ENCODE peak calls at places on chromosome 20, in seven cellular contexts. A is K562, X is GM12891, F is GM12878, G is HepG2, N is SK-N-SH, E is H1. K is an unnamed sample.

GRCh38 chr20:46638367-46639274 is 12.6 kb downstream of the SLC13A3 start:
- DNase-seq in A (no peak), X (no peak), F (no peak), G (peak; percentile 89), N (no peak), E (no peak), K (no peak)

GRCh38 chr20:34510575-34510974 is 5.6 kb upstream of the DYNLRB1 start:
- DNase-seq in A (no peak), X (no peak), F (no peak), G (no peak), N (no peak), E (no peak), K (no peak)

GRCh38 chr20:23215596-23215995 is 129.5 kb upstream of the CD93 start:
- DNase-seq in A (no peak), X (no peak), F (no peak), G (no peak), N (no peak), E (no peak), K (no peak)

GRCh38 chr20:32582659-32583580 is 2.2 kb downstream of the NOL4L start:
- DNase-seq in A (peak; percentile 77), X (no peak), F (no peak), G (no peak), N (peak; percentile 84), E (no peak), K (no peak)

GRCh38 chr20:9555781-9556180 is 41.4 kb downstream of the LAMP5 start:
- DNase-seq in A (no peak), X (no peak), F (no peak), G (no peak), N (no peak), E (no peak), K (no peak)

GRCh38 chr20:19977373-19977770 is 39.8 kb upstream of the NAA20 start:
- DNase-seq in A (no peak), X (no peak), F (no peak), G (no peak), N (no peak), E (no peak), K (no peak)

GRCh38 chr20:64050261-64051032 is 1.0 kb upstream of the SOX18 start:
- DNase-seq in A (peak; percentile 60), X (no peak), F (no peak), G (peak; percentile 79), N (no peak), E (no peak), K (no peak)

GRCh38 chr20:47126374-47126705 is 230.2 kb downstream of the ZMYND8 start:
- DNase-seq in A (no peak), X (no peak), F (no peak), G (no peak), N (no peak), E (no peak), K (no peak)

GRCh38 chr20:24781061-24781980 is 167.7 kb upstream of the CST7 start:
- DNase-seq in A (no peak), X (no peak), F (no peak), G (peak; percentile 39), N (peak; percentile 71), E (no peak), K (no peak)

GRCh38 chr20:24468401-24469115 is 871 bp upstream of the SYNDIG1 start:
- DNase-seq in A (no peak), X (no peak), F (no peak), G (no peak), N (no peak), E (no peak), K (no peak)

GRCh38 chr20:49484180-49485140 is 2.0 kb upstream of the KCNB1 start:
- DNase-seq in A (peak; percentile 70), X (peak; percentile 78), F (no peak), G (peak; percentile 68), N (peak; percentile 94), E (peak; percentile 57), K (peak; percentile 73)

GRCh38 chr20:31666258-31667042 is 28.7 kb downstream of the COX4I2 start:
- DNase-seq in A (peak; percentile 44), X (no peak), F (no peak), G (no peak), N (no peak), E (no peak), K (no peak)

GRCh38 chr20:9301129-9302072 is 213.0 kb upstream of the LAMP5 start:
- DNase-seq in A (no peak), X (no peak), F (no peak), G (peak; percentile 99), N (no peak), E (no peak), K (no peak)

GRCh38 chr20:21704408-21705385 is 767 bp upstream of the PAX1 start:
- DNase-seq in A (no peak), X (no peak), F (no peak), G (no peak), N (no peak), E (no peak), K (no peak)

GRCh38 chr20:51326241-51326819 is 216.2 kb downstream of the NFATC2 start:
- DNase-seq in A (peak; percentile 32), X (no peak), F (no peak), G (peak; percentile 61), N (peak; percentile 52), E (no peak), K (peak; percentile 47)

GRCh38 chr20:19661717-19662637 is 96.1 kb upstream of the RIN2 start:
- DNase-seq in A (peak; percentile 56), X (peak; percentile 39), F (no peak), G (peak; percentile 62), N (peak; percentile 65), E (peak; percentile 34), K (no peak)

GRCh38 chr20:49344975-49345374 is 67.1 kb upstream of the ZNFX1 start:
- DNase-seq in A (no peak), X (no peak), F (no peak), G (no peak), N (peak; percentile 39), E (no peak), K (no peak)

GRCh38 chr20:63740501-63741353 is 1.2 kb downstream of the SLC2A4RG start:
- DNase-seq in A (peak; percentile 65), X (no peak), F (no peak), G (peak; percentile 95), N (peak; percentile 95), E (no peak), K (no peak)

GRCh38 chr20:58043122-58043865 is 185.2 kb downstream of the ANKRD60 start:
- DNase-seq in A (no peak), X (no peak), F (no peak), G (no peak), N (no peak), E (no peak), K (no peak)

GRCh38 chr20:19406371-19406770 is 193.9 kb downstream of the SLC24A3 start:
- DNase-seq in A (no peak), X (no peak), F (no peak), G (no peak), N (no peak), E (no peak), K (no peak)

GRCh38 chr20:47704746-47705496 is 80.4 kb downstream of the SULF2 start:
- DNase-seq in A (no peak), X (no peak), F (no peak), G (no peak), N (no peak), E (no peak), K (no peak)

GRCh38 chr20:8912731-8913130 is 156.2 kb upstream of the PLCB4 start:
- DNase-seq in A (no peak), X (no peak), F (no peak), G (no peak), N (no peak), E (no peak), K (no peak)

GRCh38 chr20:14521436-14521835 is 184.0 kb upstream of the FLRT3 start:
- DNase-seq in A (no peak), X (no peak), F (no peak), G (no peak), N (no peak), E (no peak), K (no peak)

GRCh38 chr20:53785320-53785719 is 191.7 kb upstream of the ZNF217 start:
- DNase-seq in A (no peak), X (no peak), F (no peak), G (no peak), N (no peak), E (no peak), K (no peak)
- TF ChIP-seq TAF1 in A (no peak), X (no peak), F (no peak), G (no peak), N (no peak), E (no peak), K (no peak)

DNA sequence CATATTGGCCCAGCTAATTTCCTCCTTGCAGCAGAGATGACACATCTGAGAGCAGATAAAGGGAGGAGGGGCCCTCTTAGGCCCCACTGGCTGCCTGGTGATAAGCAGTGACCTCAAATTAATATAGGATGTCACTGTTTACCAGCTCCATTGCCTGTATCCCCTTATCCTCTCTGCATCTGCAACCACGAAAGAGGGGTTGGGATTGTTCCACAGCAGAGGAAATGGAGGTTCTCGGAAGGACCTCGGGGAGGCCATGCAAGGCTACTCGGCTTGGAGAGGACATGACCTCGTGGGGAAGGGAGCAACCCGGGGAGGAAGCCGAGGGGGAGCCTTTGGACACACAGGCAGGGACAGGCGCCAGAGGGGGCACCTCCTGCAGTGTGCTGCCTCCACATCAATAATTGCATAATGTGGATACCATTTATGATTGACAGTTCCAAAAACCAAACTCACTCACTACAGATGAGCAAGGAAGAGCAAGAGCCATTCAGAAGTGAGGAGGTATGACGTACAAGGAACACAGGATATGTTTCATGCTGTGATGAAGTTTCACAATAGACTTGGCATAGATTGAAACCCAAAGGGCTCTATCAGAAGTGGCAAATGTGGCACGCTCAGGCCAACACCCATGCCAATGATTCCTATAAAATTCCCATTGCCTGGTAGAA is 177.2 kb upstream of the RNF24 start:
- DNase-seq in A (peak; percentile 87), X (no peak), F (no peak), G (no peak), N (no peak), E (no peak), K (no peak)
- TF ChIP-seq POLR2AphosphoS5 in A (peak; percentile 76), X (no peak), F (no peak), G (no peak), N (no peak), E (no peak), K (no peak)

DNA sequence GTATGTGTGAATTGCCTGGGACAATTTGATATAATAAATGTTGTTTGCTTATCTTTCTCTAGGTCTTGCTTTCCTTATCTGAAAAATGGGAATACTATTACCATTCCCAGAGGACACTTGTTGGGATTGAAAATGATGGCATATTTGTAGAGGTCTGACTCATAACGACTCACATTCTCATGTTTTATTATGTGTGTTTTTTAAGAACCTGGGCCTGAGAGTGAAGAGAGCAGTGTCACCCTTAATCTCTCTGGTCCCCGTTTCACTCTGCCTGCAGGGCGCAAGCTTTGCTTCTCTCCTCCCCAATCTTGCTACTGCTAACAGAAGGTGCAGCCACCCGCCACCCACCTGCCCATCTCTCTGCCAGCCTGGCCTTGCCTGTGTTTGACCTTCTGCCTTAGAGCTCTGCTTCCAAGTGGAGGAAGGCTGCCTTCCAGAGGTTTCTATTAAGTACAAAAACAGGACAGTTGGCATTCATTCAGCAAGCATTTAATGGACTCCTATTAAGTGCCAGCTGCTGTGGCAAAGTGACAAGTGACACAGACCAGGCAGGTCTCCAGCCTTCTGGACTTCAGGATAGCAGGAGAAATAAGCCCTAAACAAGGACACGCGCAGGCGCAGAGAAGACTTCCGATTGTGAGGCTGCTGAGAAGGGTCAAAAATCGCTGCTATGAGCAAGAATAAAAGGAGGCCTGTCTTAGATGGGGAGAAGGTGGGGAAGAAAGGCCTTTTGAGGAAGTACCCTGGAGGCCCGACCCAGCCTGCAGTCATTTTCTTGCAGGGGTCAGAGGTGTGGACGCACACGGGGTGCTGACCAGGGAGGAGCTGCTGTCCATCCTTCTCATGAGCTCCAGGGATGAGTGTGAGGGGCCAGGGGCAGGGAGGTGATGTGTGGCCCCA is 112.5 kb downstream of the JPH2 start:
- DNase-seq in A (no peak), X (no peak), F (no peak), G (no peak), N (peak; percentile 86), E (no peak), K (no peak)
- TF ChIP-seq TAF1 in A (no peak), X (no peak), F (no peak), G (no peak), N (no peak), E (no peak), K (no peak)

GRCh38 chr20:62337558-62338293 is 29.4 kb downstream of the LAMA5 start:
- DNase-seq in A (no peak), X (no peak), F (peak; percentile 36), G (no peak), N (no peak), E (no peak), K (peak; percentile 52)
- TF ChIP-seq POLR2AphosphoS5 in A (no peak), X (no peak), F (no peak), G (no peak), N (no peak), E (no peak), K (peak; percentile 26)

K was measured in GM12892.